ENCODE peak calls at places on chromosomes 2 and 18, in four cellular contexts. F is keratinocyte, E is Peyer's patch, S is HCT116. B is an unnamed sample.

GRCh38 chr2:144389151-144389929 is 130.6 kb downstream of the ZEB2 start:
- DNase-seq in S (no peak), E (no peak), F (no peak), B (no peak)

GRCh38 chr2:217657252-217657651 is 345.5 kb downstream of the TNS1 start:
- DNase-seq in E (no peak), S (no peak), F (no peak), B (no peak)

GRCh38 chr2:207792244-207792785 is 22.6 kb upstream of the FZD5 start:
- DNase-seq in S (peak; percentile 69), E (no peak), F (no peak), B (no peak)

GRCh38 chr18:69898241-69898861 is 49.3 kb downstream of the CD226 start:
- DNase-seq in S (no peak), F (no peak), E (no peak), B (no peak)

GRCh38 chr2:11703700-11704099 is 33.7 kb upstream of the NTSR2 start:
- DNase-seq in S (no peak), E (no peak), F (no peak), B (no peak)

GRCh38 chr2:224869601-224870000 is 153.4 kb upstream of the CCDC195 start:
- DNase-seq in F (no peak), S (no peak), E (no peak), B (no peak)

GRCh38 chr2:209391776-209392401 is 32.0 kb upstream of the MAP2 start:
- DNase-seq in F (peak; percentile 30), S (no peak), E (no peak), B (no peak)

GRCh38 chr2:99139003-99139402 is 2.5 kb upstream of the C2orf15 start:
- DNase-seq in F (no peak), E (no peak), S (no peak), B (no peak)

GRCh38 chr2:196113061-196113974 is 44.7 kb upstream of the DNAH7 start:
- DNase-seq in S (no peak), E (no peak), F (no peak), B (no peak)

GRCh38 chr2:17995594-17995993 is 117.1 kb downstream of the KCNS3 start:
- DNase-seq in S (no peak), F (no peak), E (no peak), B (no peak)

GRCh38 chr18:57443716-57444115 is 8.5 kb downstream of the ONECUT2 start:
- DNase-seq in S (no peak), F (no peak), E (no peak), B (no peak)

GRCh38 chr2:166133653-166134052 is 5.8 kb upstream of the SCN1A start:
- DNase-seq in S (no peak), E (no peak), F (no peak), B (no peak)

GRCh38 chr2:27255660-27256059 is 7.2 kb downstream of the SLC30A3 start:
- DNase-seq in E (no peak), F (no peak), S (no peak), B (no peak)

GRCh38 chr2:189466656-189467055 is 25.4 kb downstream of the WDR75 start:
- DNase-seq in E (no peak), F (no peak), S (no peak), B (no peak)

GRCh38 chr2:54560146-54560881 is 104.2 kb downstream of the SPTBN1 start:
- DNase-seq in F (no peak), S (no peak), E (no peak), B (peak; percentile 51)

GRCh38 chr2:176892818-176893217 is 319.8 kb upstream of the HNRNPA3 start:
- DNase-seq in F (no peak), E (no peak), S (no peak), B (no peak)

GRCh38 chr2:41344529-41344928 is 703.3 kb upstream of the PKDCC start:
- DNase-seq in F (no peak), S (no peak), E (no peak), B (no peak)

GRCh38 chr18:29644276-29644675 is 1398.3 kb downstream of the DSC3 start:
- DNase-seq in S (peak; percentile 0), F (no peak), E (no peak), B (no peak)

GRCh38 chr18:22422909-22423548 is 5.3 kb upstream of the CTAGE1 start:
- DNase-seq in E (no peak), F (no peak), S (no peak), B (no peak)

GRCh38 chr2:45821558-45822271 is 170.2 kb downstream of the PRKCE start:
- DNase-seq in S (peak; percentile 23), E (no peak), F (no peak), B (peak; percentile 56)

GRCh38 chr2:212669761-212670160 is 131.2 kb upstream of the ERBB4 start:
- DNase-seq in F (no peak), E (no peak), S (no peak), B (no peak)

GRCh38 chr2:106858810-106859209 is 27.2 kb downstream of the ST6GAL2 start:
- DNase-seq in F (no peak), S (no peak), E (no peak), B (no peak)

GRCh38 chr2:121695179-121695451 is 41.6 kb downstream of the NIFK start:
- DNase-seq in F (no peak), E (no peak), S (no peak), B (no peak)

GRCh38 chr2:72089537-72089936 is 58.1 kb downstream of the CYP26B1 start:
- DNase-seq in E (no peak), F (no peak), S (no peak), B (no peak)

GRCh38 chr2:62050456-62051045 is 145.1 kb downstream of the COMMD1 start:
- DNase-seq in S (no peak), E (no peak), F (no peak), B (no peak)
- TF ChIP-seq CTCF in S (no peak), E (no peak), F (no peak), B (no peak)

DNA sequence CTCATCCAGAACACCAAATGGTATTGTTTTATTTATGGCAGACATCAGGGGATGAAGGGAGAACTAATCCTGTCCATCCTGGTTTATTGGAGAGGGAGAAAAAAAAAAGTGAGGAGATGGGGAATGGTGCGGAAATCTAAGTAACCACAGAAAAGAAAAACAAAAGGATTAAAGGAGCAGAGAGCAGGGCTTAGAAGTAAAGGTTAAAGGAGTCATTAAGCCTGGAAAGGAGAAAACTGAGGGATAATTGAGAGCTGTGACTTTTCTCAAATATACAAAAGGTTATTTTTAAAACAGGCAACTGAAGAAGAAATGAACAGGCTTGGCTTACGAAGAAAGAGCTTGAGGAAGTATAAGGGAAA is 127.2 kb upstream of the PPP1CB start:
- DNase-seq in S (no peak), E (no peak), F (no peak), B (no peak)
- H3K4me1 ChIP-seq in S (peaks cover 7% of the 10 kb centered on the region), E (peaks cover 72% of the 10 kb centered on the region), F (peaks cover 20% of the 10 kb centered on the region), B (peaks cover 71% of the 10 kb centered on the region)

DNA sequence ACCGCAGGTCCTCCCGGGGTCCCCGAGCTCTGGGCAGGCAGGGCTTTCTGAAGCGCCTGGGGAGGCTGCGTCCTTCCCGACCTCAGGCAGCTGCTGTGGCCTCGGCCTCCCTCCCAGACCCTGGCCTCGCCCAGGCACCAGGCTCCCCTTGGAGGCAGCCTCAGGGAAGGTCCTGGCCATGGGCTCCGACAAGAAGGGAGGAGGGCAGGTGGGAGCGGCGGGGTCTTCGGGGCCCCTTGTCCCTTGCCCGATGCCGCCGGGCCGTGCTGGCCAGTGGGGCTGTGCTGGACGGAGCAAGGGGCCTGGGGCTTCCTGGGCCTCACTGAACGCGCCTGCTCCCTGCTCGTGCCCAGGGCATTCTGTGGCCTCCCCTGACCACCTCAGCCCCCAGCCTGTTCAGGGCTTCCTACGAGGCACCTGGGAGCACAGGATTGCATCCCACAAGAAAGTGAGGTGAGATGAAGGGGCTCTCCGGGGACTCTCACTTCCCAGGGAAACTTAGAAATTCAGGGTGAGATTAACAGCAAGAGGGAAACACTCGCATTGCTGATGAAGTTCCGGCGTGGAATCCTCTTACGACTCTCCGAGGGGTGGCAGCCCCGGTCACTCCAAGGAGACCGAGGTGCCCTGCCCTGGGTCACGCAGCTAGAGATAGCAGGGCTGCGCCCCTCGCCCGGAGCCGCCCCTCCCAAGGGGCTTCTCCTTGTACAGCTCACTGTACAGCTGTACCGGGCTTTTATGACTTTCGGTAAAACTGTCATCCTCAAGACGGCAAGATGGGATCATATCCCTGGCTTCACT is 792 bp downstream of the MFSD2B start:
- DNase-seq in E (no peak), S (no peak), F (no peak), B (no peak)
- H3K4me3 ChIP-seq in E (no peak overlapping the region), S (no peak overlapping the region), F (no peak overlapping the region), B (peak overlapping the region; percentile 59)

GRCh38 chr2:133674433-133675331 is 106.4 kb upstream of the NCKAP5 start:
- DNase-seq in F (no peak), S (no peak), E (no peak), B (peak; percentile 60)

GRCh38 chr2:133676392-133677130 is 108.3 kb upstream of the NCKAP5 start:
- DNase-seq in E (no peak), S (no peak), F (no peak), B (no peak)

GRCh38 chr2:133680399-133681044 is 112.3 kb upstream of the NCKAP5 start:
- DNase-seq in E (no peak), S (no peak), F (no peak), B (no peak)
- TF ChIP-seq CTCF in E (no peak), S (no peak), F (no peak), B (no peak)

GRCh38 chr2:869894-870293 is 80.8 kb upstream of the SNTG2 start:
- DNase-seq in F (no peak), E (no peak), S (no peak), B (no peak)
- H3K4me1 ChIP-seq in F (no peaks in the 10 kb centered on the region), E (no peaks in the 10 kb centered on the region), S (no peaks in the 10 kb centered on the region), B (no peaks in the 10 kb centered on the region)

B was measured in psoas muscle.